ENCODE peak calls at places on chromosomes 4 and X, in six cellular contexts. One of them, this sample, is unnamed.

GRCh38 chr4:142095886-142096605 is 459.7 kb downstream of the IL15 start:
- DNase-seq in left cardiac atrium: no peak
- DNase-seq in stimulated activated CD4-positive, alpha-beta T cell treated with anti-CD3 and anti-CD28 coated beads, TNF-alpha, amount 100 ng/mL, for 48 hours: no peak
- DNase-seq in SHP77: no peak
- DNase-seq in NCI-H2081: peak; percentile 21
- DNase-seq in occipital lobe: no peak
- DNase-seq in this sample: peak; percentile 75

GRCh38 chr4:76723373-76723772 is 174.6 kb downstream of the SOWAHB start:
- DNase-seq in left cardiac atrium: no peak
- DNase-seq in stimulated activated CD4-positive, alpha-beta T cell treated with anti-CD3 and anti-CD28 coated beads, TNF-alpha, amount 100 ng/mL, for 48 hours: no peak
- DNase-seq in SHP77: no peak
- DNase-seq in NCI-H2081: no peak
- DNase-seq in occipital lobe: no peak
- DNase-seq in this sample: no peak

GRCh38 chrX:77431227-77431626 is 16.0 kb upstream of the FGF16 start:
- DNase-seq in left cardiac atrium: peak; percentile 23
- DNase-seq in stimulated activated CD4-positive, alpha-beta T cell treated with anti-CD3 and anti-CD28 coated beads, TNF-alpha, amount 100 ng/mL, for 48 hours: no peak
- DNase-seq in SHP77: no peak
- DNase-seq in NCI-H2081: no peak
- DNase-seq in occipital lobe: no peak
- DNase-seq in this sample: no peak

GRCh38 chrX:12975999-12976558 is 1.2 kb downstream of the TMSB4X start:
- DNase-seq in left cardiac atrium: peak; percentile 42
- DNase-seq in stimulated activated CD4-positive, alpha-beta T cell treated with anti-CD3 and anti-CD28 coated beads, TNF-alpha, amount 100 ng/mL, for 48 hours: no peak
- DNase-seq in SHP77: peak; percentile 38
- DNase-seq in NCI-H2081: peak; percentile 44
- DNase-seq in occipital lobe: peak; percentile 3
- DNase-seq in this sample: no peak

GRCh38 chr4:6658635-6659075 is 18.2 kb downstream of the MRFAP1 start:
- DNase-seq in left cardiac atrium: peak; percentile 54
- DNase-seq in stimulated activated CD4-positive, alpha-beta T cell treated with anti-CD3 and anti-CD28 coated beads, TNF-alpha, amount 100 ng/mL, for 48 hours: no peak
- DNase-seq in SHP77: no peak
- DNase-seq in NCI-H2081: no peak
- DNase-seq in occipital lobe: no peak
- DNase-seq in this sample: no peak

GRCh38 chr4:92334716-92335350 is 31.1 kb downstream of the GRID2 start:
- DNase-seq in left cardiac atrium: no peak
- DNase-seq in stimulated activated CD4-positive, alpha-beta T cell treated with anti-CD3 and anti-CD28 coated beads, TNF-alpha, amount 100 ng/mL, for 48 hours: no peak
- DNase-seq in SHP77: no peak
- DNase-seq in NCI-H2081: no peak
- DNase-seq in occipital lobe: no peak
- DNase-seq in this sample: no peak

GRCh38 chrX:153573999-153574398 is 24.9 kb downstream of the CCNQ start:
- DNase-seq in left cardiac atrium: no peak
- DNase-seq in stimulated activated CD4-positive, alpha-beta T cell treated with anti-CD3 and anti-CD28 coated beads, TNF-alpha, amount 100 ng/mL, for 48 hours: no peak
- DNase-seq in SHP77: no peak
- DNase-seq in NCI-H2081: no peak
- DNase-seq in occipital lobe: no peak
- DNase-seq in this sample: no peak

GRCh38 chr4:189615217-189615663 is 325.4 kb upstream of the FRG1 start:
- DNase-seq in left cardiac atrium: no peak
- DNase-seq in stimulated activated CD4-positive, alpha-beta T cell treated with anti-CD3 and anti-CD28 coated beads, TNF-alpha, amount 100 ng/mL, for 48 hours: no peak
- DNase-seq in SHP77: no peak
- DNase-seq in NCI-H2081: no peak
- DNase-seq in occipital lobe: no peak
- DNase-seq in this sample: no peak

GRCh38 chrX:103722505-103722904 is 11.8 kb downstream of the TMEM31 start:
- DNase-seq in left cardiac atrium: no peak
- DNase-seq in stimulated activated CD4-positive, alpha-beta T cell treated with anti-CD3 and anti-CD28 coated beads, TNF-alpha, amount 100 ng/mL, for 48 hours: no peak
- DNase-seq in SHP77: no peak
- DNase-seq in NCI-H2081: no peak
- DNase-seq in occipital lobe: no peak
- DNase-seq in this sample: no peak

GRCh38 chrX:38941675-38942074 is 140.4 kb downstream of the MID1IP1 start:
- DNase-seq in left cardiac atrium: no peak
- DNase-seq in stimulated activated CD4-positive, alpha-beta T cell treated with anti-CD3 and anti-CD28 coated beads, TNF-alpha, amount 100 ng/mL, for 48 hours: no peak
- DNase-seq in SHP77: no peak
- DNase-seq in NCI-H2081: no peak
- DNase-seq in occipital lobe: no peak
- DNase-seq in this sample: no peak

GRCh38 chrX:119729408-119730201 is 28.8 kb upstream of the SOWAHD start:
- DNase-seq in left cardiac atrium: peak; percentile 39
- DNase-seq in stimulated activated CD4-positive, alpha-beta T cell treated with anti-CD3 and anti-CD28 coated beads, TNF-alpha, amount 100 ng/mL, for 48 hours: peak; percentile 20
- DNase-seq in SHP77: peak; percentile 26
- DNase-seq in NCI-H2081: peak; percentile 60
- DNase-seq in occipital lobe: no peak
- DNase-seq in this sample: peak; percentile 77

GRCh38 chrX:134619838-134620237 is 38.4 kb downstream of the PLAC1 start:
- DNase-seq in left cardiac atrium: no peak
- DNase-seq in stimulated activated CD4-positive, alpha-beta T cell treated with anti-CD3 and anti-CD28 coated beads, TNF-alpha, amount 100 ng/mL, for 48 hours: no peak
- DNase-seq in SHP77: no peak
- DNase-seq in NCI-H2081: no peak
- DNase-seq in occipital lobe: no peak
- DNase-seq in this sample: no peak

GRCh38 chrX:17679261-17679660 is 58.0 kb upstream of the SCML1 start:
- DNase-seq in left cardiac atrium: no peak
- DNase-seq in stimulated activated CD4-positive, alpha-beta T cell treated with anti-CD3 and anti-CD28 coated beads, TNF-alpha, amount 100 ng/mL, for 48 hours: no peak
- DNase-seq in SHP77: no peak
- DNase-seq in NCI-H2081: no peak
- DNase-seq in occipital lobe: no peak
- DNase-seq in this sample: no peak